ENCODE peak calls at places on chromosomes 5 and 9, in nine cellular contexts. R is endothelial cell of umbilical vein; W is esophagus squamous epithelium; L is OCI-LY7; Z is thoracic aorta; V is naive thymus-derived CD4-positive, alpha-beta T cell; G is lower lobe of right lung; C is right cardiac atrium; A is A673. B is an unnamed sample. For H3K4me1, the result is how much of the 10 kb centered on the place peaks cover.

GRCh38 chr5:113020461-113021273 is 44.1 kb downstream of the DCP2 start:
- DNase-seq in R (peak), W (no peak), L (no peak), Z (no peak), V (peak), G (no peak), C (no peak), A (no peak), B (peak)

GRCh38 chr5:156354571-156354970 is 27.6 kb downstream of the SGCD start:
- DNase-seq in R (no peak), W (no peak), L (no peak), Z (no peak), V (no peak), G (no peak), C (no peak), A (no peak), B (peak)

GRCh38 chr5:7705261-7705660 is 145.7 kb downstream of the CFAP90 start:
- DNase-seq in R (no peak), W (no peak), L (no peak), Z (no peak), V (no peak), G (no peak), C (no peak), A (no peak), B (no peak)

GRCh38 chr5:111256128-111256527 is 31.9 kb downstream of the CAMK4 start:
- DNase-seq in R (no peak), W (no peak), L (no peak), Z (no peak), V (no peak), G (no peak), C (no peak), A (no peak), B (no peak)

GRCh38 chr5:169202969-169203368 is 98.0 kb downstream of the SLIT3 start:
- DNase-seq in R (no peak), W (no peak), L (no peak), Z (no peak), V (no peak), G (no peak), C (no peak), A (no peak), B (peak)

GRCh38 chr5:98391921-98392625 is 381.4 kb upstream of the RGMB start:
- DNase-seq in R (no peak), W (no peak), L (no peak), Z (no peak), V (no peak), G (no peak), C (no peak), A (no peak), B (no peak)

GRCh38 chr9:109880276-109881169 is 100.5 kb downstream of the PALM2AKAP2 start:
- DNase-seq in R (peak), W (no peak), L (peak), Z (no peak), V (peak), G (no peak), C (no peak), A (peak), B (peak)

GRCh38 chr9:123609844-123610243 is 253.8 kb downstream of the CRB2 start:
- DNase-seq in R (no peak), W (no peak), L (no peak), Z (no peak), V (no peak), G (no peak), C (no peak), A (peak), B (no peak)

GRCh38 chr5:171592076-171592475 is 172.6 kb downstream of the FGF18 start:
- DNase-seq in R (no peak), W (no peak), L (no peak), Z (no peak), V (no peak), G (no peak), C (no peak), A (no peak), B (no peak)

GRCh38 chr5:43042176-43042625 is 2.1 kb upstream of the ANXA2R start:
- DNase-seq in R (no peak), W (no peak), L (peak), Z (peak), V (peak), G (peak), C (peak), A (no peak), B (peak)

GRCh38 chr5:169013846-169014245 is 287.1 kb downstream of the SLIT3 start:
- DNase-seq in R (no peak), W (no peak), L (no peak), Z (no peak), V (no peak), G (no peak), C (no peak), A (no peak), B (peak)

GRCh38 chr5:173094012-173094661 is 38.0 kb downstream of the CREBRF start:
- DNase-seq in R (peak), W (no peak), L (no peak), Z (no peak), V (no peak), G (no peak), C (no peak), A (peak), B (peak)

GRCh38 chr9:69657269-69657668 is 14.9 kb downstream of the APBA1 start:
- DNase-seq in R (no peak), W (no peak), L (no peak), Z (no peak), V (no peak), G (no peak), C (no peak), A (no peak), B (no peak)

GRCh38 chr5:157245477-157245876 is 20.4 kb upstream of the CYFIP2 start:
- DNase-seq in R (no peak), W (no peak), L (no peak), Z (no peak), V (no peak), G (no peak), C (no peak), A (peak), B (peak)

DNA sequence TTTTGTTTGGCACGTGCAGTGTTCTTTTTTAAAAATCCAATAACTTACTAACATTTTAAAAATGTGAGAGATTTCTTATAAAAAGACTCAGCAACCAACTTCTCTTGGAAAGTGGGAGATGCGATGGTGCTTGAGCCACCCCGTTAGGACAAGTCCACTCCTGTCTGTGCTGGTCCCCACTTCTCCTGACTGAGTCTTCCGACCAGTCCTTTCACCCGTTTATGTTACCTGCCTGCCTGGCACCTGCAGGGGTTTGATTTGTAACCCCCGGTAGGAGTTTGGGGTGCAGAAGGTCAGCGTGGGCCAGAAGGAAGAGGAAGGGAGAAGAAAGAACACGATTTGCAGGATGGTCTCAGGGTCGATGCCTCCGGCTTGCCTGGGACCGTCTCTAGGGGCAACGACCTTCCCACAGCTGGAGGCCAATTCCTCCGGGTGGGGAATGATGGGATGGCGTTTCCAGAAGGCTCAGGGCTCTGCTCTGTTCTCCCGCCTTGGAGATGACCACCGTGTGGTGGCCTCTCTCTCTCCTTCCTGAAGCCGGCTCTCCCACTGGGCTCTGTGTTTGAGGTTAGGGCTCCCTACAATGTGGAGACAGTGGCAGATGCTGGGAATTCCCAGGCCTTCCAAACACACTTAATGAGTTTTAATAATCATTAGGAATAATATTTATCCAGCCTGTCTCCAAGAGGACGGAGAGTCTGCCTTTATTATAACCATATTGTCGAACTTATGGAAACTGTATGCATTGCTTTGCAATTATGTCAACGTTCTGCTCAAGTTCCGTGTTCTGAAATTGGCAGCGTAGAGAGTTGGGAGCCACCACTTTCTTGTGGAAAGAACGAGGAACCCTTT is 14.8 kb downstream of the COL27A1 start:
- DNase-seq in R (no peak), W (no peak), L (no peak), Z (no peak), V (no peak), G (no peak), C (no peak), A (no peak), B (no peak)
- H3K4me1 ChIP-seq in R (under half), W (under half), L (under half), Z (half or more), V (under half), G (under half), C (under half), A (under half), B (under half)

DNA sequence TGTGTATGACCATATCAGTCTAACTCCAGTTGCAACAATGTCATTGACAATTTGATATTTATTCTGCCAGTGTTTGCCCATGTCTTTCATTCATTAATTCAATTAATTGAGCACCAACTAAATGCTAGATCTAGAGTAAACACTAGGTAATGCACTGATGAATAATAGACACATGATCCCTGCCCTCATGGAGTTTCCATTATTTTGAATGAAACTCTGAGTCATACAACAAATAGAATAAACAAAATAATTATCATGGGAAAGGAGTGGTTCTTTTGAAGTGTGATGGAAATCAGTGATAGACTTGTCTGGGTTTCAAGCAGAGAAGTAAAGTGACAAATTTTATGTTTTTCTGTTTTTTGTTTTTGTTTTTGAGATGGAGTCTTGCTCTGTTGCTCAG is 4.6 kb downstream of the ARHGEF37 start:
- DNase-seq in R (no peak), W (no peak), L (no peak), Z (no peak), V (no peak), G (no peak), C (no peak), A (no peak), B (no peak)
- H3K4me1 ChIP-seq in R (under half), W (under half), L (under half), Z (half or more), V (under half), G (under half), C (under half), A (under half), B (under half)

GRCh38 chr9:135155396-135155795 is 67.9 kb downstream of the OLFM1 start:
- DNase-seq in R (no peak), W (no peak), L (no peak), Z (no peak), V (no peak), G (no peak), C (no peak), A (peak), B (no peak)
- H3K4me1 ChIP-seq in R (under half), W (under half), L (under half), Z (under half), V (under half), G (under half), C (under half), A (half or more), B (under half)

GRCh38 chr5:52707626-52708025 is 80.1 kb upstream of the ITGA1 start:
- DNase-seq in R (no peak), W (no peak), L (no peak), Z (no peak), V (no peak), G (no peak), C (no peak), A (no peak), B (no peak)
- H3K4me1 ChIP-seq in R (under half), W (under half), L (under half), Z (under half), V (under half), G (under half), C (under half), A (under half), B (under half)

DNA sequence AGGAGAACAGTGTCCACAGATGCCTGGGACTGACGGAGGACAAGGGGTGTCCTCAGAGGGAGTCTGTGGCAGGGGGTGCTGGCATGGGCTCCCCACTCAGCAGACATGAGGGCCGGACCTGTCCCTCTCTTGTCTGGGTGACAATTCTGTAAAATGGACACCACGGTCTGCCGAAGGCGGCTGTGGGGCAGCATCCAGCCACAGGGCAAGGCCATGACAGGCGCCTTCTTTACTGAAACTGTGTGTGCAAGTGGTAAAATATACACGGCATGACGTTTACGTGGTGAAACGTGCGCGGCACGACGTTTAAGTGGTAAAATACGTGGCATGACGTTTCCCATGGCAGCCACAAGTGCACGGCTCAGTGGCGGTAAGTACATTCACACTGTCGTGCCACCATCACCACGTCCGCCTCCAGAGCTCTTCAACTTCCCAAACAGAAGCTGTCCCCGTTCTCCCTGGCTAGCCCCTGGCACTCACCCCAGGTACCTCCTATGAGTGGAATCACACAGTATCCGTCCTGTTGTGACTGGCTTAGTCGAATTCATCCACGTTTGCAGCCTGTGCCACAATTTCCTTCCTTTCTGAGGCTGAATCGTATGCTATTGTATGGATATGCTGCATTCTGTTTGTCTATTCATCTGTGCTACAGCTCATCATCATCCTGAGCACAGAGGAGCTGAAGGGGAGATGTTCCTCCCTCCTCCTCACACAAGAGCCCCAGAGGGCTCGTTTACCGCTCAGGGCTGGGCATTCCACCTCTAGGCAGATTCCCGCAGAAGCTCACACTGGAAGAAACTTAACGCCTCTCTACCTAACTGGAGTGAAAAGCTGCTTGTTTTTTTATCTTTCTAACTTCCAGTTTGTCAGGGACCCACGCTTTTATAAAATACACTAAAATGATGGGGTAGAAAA is 52.5 kb downstream of the COL23A1 start:
- DNase-seq in R (no peak), W (no peak), L (no peak), Z (no peak), V (no peak), G (no peak), C (no peak), A (no peak), B (no peak)
- H3K4me1 ChIP-seq in R (under half), W (under half), L (under half), Z (under half), V (under half), G (under half), C (under half), A (under half), B (under half)

DNA sequence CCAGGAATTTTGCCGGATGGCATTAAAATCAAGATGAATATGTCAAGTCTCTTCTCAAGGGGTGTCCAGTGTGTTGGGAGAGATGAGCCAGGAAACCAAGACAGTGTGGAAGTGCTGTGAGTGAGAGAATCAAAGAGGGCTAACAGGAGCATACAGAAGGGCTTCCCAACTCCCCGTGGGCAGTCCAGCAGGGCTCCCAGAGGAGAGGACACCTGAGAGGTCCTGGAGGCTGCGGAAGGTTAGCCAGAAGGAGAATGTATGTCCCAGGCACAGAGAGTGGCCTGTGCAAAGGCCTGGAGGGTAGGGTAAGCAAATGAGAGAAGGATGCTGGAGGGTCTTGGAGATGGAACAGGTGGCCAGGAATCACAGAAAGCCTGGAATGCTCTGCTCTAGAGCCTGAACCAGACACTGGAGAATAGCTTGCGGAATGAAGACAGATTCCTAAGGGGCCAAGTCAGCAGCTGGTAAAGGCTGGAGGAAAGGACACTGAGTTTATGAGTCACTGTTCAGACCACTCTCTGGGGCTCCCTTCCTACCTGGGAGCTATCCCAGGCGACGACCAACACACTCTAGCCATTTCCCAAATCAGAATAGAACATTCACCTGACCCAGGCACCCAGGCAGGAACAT is 59.4 kb downstream of the SLC22A5 start:
- DNase-seq in R (no peak), W (no peak), L (no peak), Z (no peak), V (no peak), G (no peak), C (no peak), A (no peak), B (peak)
- H3K4me1 ChIP-seq in R (under half), W (under half), L (half or more), Z (half or more), V (half or more), G (half or more), C (under half), A (under half), B (half or more)

B was measured in fibroblast of lung.